ENCODE peak calls at places on chromosome 16, in seven cellular contexts. One of them, this sample, is unnamed. For H3K27me3, the result is how much of the 10 kb centered on the place peaks cover.

GRCh38 chr16:83990492-83990891 is 22.4 kb downstream of the NECAB2 start:
- DNase-seq in psoas muscle: no peak
- DNase-seq in mammary epithelial cell: no peak
- DNase-seq in heart right ventricle: no peak
- DNase-seq in tibial nerve: no peak
- DNase-seq in right cardiac atrium: no peak
- DNase-seq in neuronal stem cell: no peak
- DNase-seq in this sample: no peak

GRCh38 chr16:401468-402348 is at the start of gene DECR2:
- DNase-seq in neuronal stem cell: peak
- DNase-seq in mammary epithelial cell: peak
- DNase-seq in tibial nerve: peak
- DNase-seq in right cardiac atrium: peak
- DNase-seq in psoas muscle: peak
- DNase-seq in heart right ventricle: peak
- DNase-seq in this sample: peak

GRCh38 chr16:1828645-1829410 is 1.8 kb downstream of the FAHD1 start:
- DNase-seq in tibial nerve: no peak
- DNase-seq in heart right ventricle: no peak
- DNase-seq in neuronal stem cell: no peak
- DNase-seq in right cardiac atrium: no peak
- DNase-seq in mammary epithelial cell: no peak
- DNase-seq in psoas muscle: no peak
- DNase-seq in this sample: no peak

GRCh38 chr16:81592353-81592866 is 147.8 kb downstream of the CMIP start:
- DNase-seq in right cardiac atrium: no peak
- DNase-seq in psoas muscle: no peak
- DNase-seq in mammary epithelial cell: no peak
- DNase-seq in neuronal stem cell: no peak
- DNase-seq in tibial nerve: no peak
- DNase-seq in heart right ventricle: no peak
- DNase-seq in this sample: peak

GRCh38 chr16:84451781-84452180 is 52.7 kb downstream of the MEAK7 start:
- DNase-seq in mammary epithelial cell: no peak
- DNase-seq in heart right ventricle: no peak
- DNase-seq in right cardiac atrium: no peak
- DNase-seq in neuronal stem cell: no peak
- DNase-seq in tibial nerve: no peak
- DNase-seq in psoas muscle: no peak
- DNase-seq in this sample: peak

GRCh38 chr16:75266738-75267630 is 15.6 kb upstream of the BCAR1 start:
- DNase-seq in tibial nerve: no peak
- DNase-seq in psoas muscle: no peak
- DNase-seq in right cardiac atrium: no peak
- DNase-seq in neuronal stem cell: no peak
- DNase-seq in heart right ventricle: peak
- DNase-seq in mammary epithelial cell: no peak
- DNase-seq in this sample: no peak

GRCh38 chr16:68234188-68235104 is 1.5 kb downstream of the ESRP2 start:
- DNase-seq in psoas muscle: no peak
- DNase-seq in heart right ventricle: no peak
- DNase-seq in right cardiac atrium: no peak
- DNase-seq in tibial nerve: no peak
- DNase-seq in neuronal stem cell: no peak
- DNase-seq in mammary epithelial cell: peak
- DNase-seq in this sample: no peak

GRCh38 chr16:200388-200787 is 20.1 kb downstream of the HBQ1 start:
- DNase-seq in psoas muscle: no peak
- DNase-seq in neuronal stem cell: no peak
- DNase-seq in tibial nerve: no peak
- DNase-seq in right cardiac atrium: no peak
- DNase-seq in mammary epithelial cell: peak
- DNase-seq in heart right ventricle: no peak
- DNase-seq in this sample: no peak

GRCh38 chr16:57709663-57710062 is 15.1 kb downstream of the DRC7 start:
- DNase-seq in neuronal stem cell: no peak
- DNase-seq in right cardiac atrium: no peak
- DNase-seq in psoas muscle: no peak
- DNase-seq in heart right ventricle: no peak
- DNase-seq in mammary epithelial cell: no peak
- DNase-seq in tibial nerve: no peak
- DNase-seq in this sample: no peak
- H3K27me3 ChIP-seq in neuronal stem cell: under half
- H3K27me3 ChIP-seq in right cardiac atrium: under half
- H3K27me3 ChIP-seq in psoas muscle: under half
- H3K27me3 ChIP-seq in heart right ventricle: under half
- H3K27me3 ChIP-seq in mammary epithelial cell: under half
- H3K27me3 ChIP-seq in tibial nerve: under half
- H3K27me3 ChIP-seq in this sample: under half

GRCh38 chr16:86505899-86506864 is 4.1 kb upstream of the FOXF1 start:
- DNase-seq in heart right ventricle: no peak
- DNase-seq in neuronal stem cell: peak
- DNase-seq in mammary epithelial cell: no peak
- DNase-seq in tibial nerve: no peak
- DNase-seq in right cardiac atrium: no peak
- DNase-seq in psoas muscle: no peak
- DNase-seq in this sample: no peak
- H3K27ac ChIP-seq in heart right ventricle: no peak
- H3K27ac ChIP-seq in neuronal stem cell: no peak
- H3K27ac ChIP-seq in mammary epithelial cell: no peak
- H3K27ac ChIP-seq in tibial nerve: no peak
- H3K27ac ChIP-seq in right cardiac atrium: no peak
- H3K27ac ChIP-seq in psoas muscle: no peak
- H3K27ac ChIP-seq in this sample: no peak

GRCh38 chr16:26598061-26598460 is 468.7 kb upstream of the C16orf82 start:
- DNase-seq in right cardiac atrium: no peak
- DNase-seq in heart right ventricle: no peak
- DNase-seq in tibial nerve: no peak
- DNase-seq in neuronal stem cell: no peak
- DNase-seq in psoas muscle: no peak
- DNase-seq in mammary epithelial cell: no peak
- DNase-seq in this sample: no peak
- H3K27me3 ChIP-seq in right cardiac atrium: under half
- H3K27me3 ChIP-seq in heart right ventricle: under half
- H3K27me3 ChIP-seq in tibial nerve: under half
- H3K27me3 ChIP-seq in neuronal stem cell: under half
- H3K27me3 ChIP-seq in psoas muscle: under half
- H3K27me3 ChIP-seq in mammary epithelial cell: under half
- H3K27me3 ChIP-seq in this sample: under half

GRCh38 chr16:49775581-49775980 is 80.3 kb downstream of the ZNF423 start:
- DNase-seq in heart right ventricle: no peak
- DNase-seq in tibial nerve: no peak
- DNase-seq in neuronal stem cell: no peak
- DNase-seq in psoas muscle: no peak
- DNase-seq in right cardiac atrium: no peak
- DNase-seq in mammary epithelial cell: no peak
- DNase-seq in this sample: no peak
- H3K27ac ChIP-seq in heart right ventricle: peak
- H3K27ac ChIP-seq in tibial nerve: no peak
- H3K27ac ChIP-seq in neuronal stem cell: no peak
- H3K27ac ChIP-seq in psoas muscle: peak
- H3K27ac ChIP-seq in right cardiac atrium: peak
- H3K27ac ChIP-seq in mammary epithelial cell: no peak
- H3K27ac ChIP-seq in this sample: no peak

This sample was measured in aorta.